ENCODE peak calls at places on chromosomes 3 and 15, in nine cellular contexts. U is A549, H is ovary, S is transverse colon, P is upper lobe of left lung, X is stomach, Q is SK-N-SH, F is esophagus muscularis mucosa, R is HepG2. J is an unnamed sample.

GRCh38 chr3:30642715-30643361 is 36.4 kb downstream of the TGFBR2 start:
- DNase-seq in U (no peak), H (no peak), S (no peak), P (no peak), X (no peak), Q (no peak), F (no peak), R (no peak), J (no peak)

GRCh38 chr3:168591587-168591986 is 495.9 kb upstream of the GOLIM4 start:
- DNase-seq in U (no peak), H (no peak), S (no peak), P (no peak), X (no peak), Q (no peak), F (no peak), R (no peak), J (no peak)

GRCh38 chr3:188090626-188091309 is 63.2 kb upstream of the LPP start:
- DNase-seq in U (no peak), H (no peak), S (no peak), P (no peak), X (no peak), Q (no peak), F (no peak), R (no peak), J (no peak)

GRCh38 chr3:46867550-46867898 is 4.3 kb upstream of the MYL3 start:
- DNase-seq in U (no peak), H (peak; percentile 90), S (peak; percentile 65), P (peak; percentile 84), X (peak; percentile 87), Q (no peak), F (no peak), R (no peak), J (peak; percentile 96)

GRCh38 chr15:70832176-70832575 is 21.8 kb downstream of the LARP6 start:
- DNase-seq in U (no peak), H (no peak), S (no peak), P (no peak), X (no peak), Q (no peak), F (no peak), R (no peak), J (no peak)

GRCh38 chr3:24475945-24476344 is 18.7 kb downstream of the THRB start:
- DNase-seq in U (no peak), H (no peak), S (no peak), P (no peak), X (no peak), Q (no peak), F (no peak), R (no peak), J (no peak)

GRCh38 chr3:155908086-155908485 is 37.6 kb downstream of the GMPS start:
- DNase-seq in U (no peak), H (no peak), S (no peak), P (no peak), X (no peak), Q (no peak), F (no peak), R (no peak), J (no peak)

GRCh38 chr3:125055913-125056705 is at the start of gene HEG1:
- DNase-seq in U (peak; percentile 71), H (peak; percentile 88), S (peak; percentile 85), P (peak; percentile 89), X (peak; percentile 81), Q (peak; percentile 90), F (peak; percentile 97), R (peak; percentile 55), J (peak; percentile 95)

GRCh38 chr3:63914312-63914711 is 2.1 kb upstream of the SCAANT1 start:
- DNase-seq in U (no peak), H (peak; percentile 52), S (peak; percentile 61), P (peak; percentile 56), X (peak; percentile 68), Q (no peak), F (no peak), R (no peak), J (peak; percentile 81)

GRCh38 chr3:133832802-133833144 is 27.2 kb downstream of the SRPRB start:
- DNase-seq in U (no peak), H (no peak), S (no peak), P (no peak), X (no peak), Q (no peak), F (peak; percentile 88), R (peak; percentile 54), J (no peak)

GRCh38 chr3:61730577-61731231 is 169.3 kb downstream of the PTPRG start:
- DNase-seq in U (no peak), H (no peak), S (no peak), P (no peak), X (no peak), Q (no peak), F (no peak), R (no peak), J (no peak)

GRCh38 chr3:82186017-82186416 is 424.6 kb upstream of the GBE1 start:
- DNase-seq in U (no peak), H (no peak), S (no peak), P (no peak), X (no peak), Q (no peak), F (no peak), R (no peak), J (no peak)

GRCh38 chr3:23668430-23668904 is 137.3 kb upstream of the UBE2E1 start:
- DNase-seq in U (peak; percentile 63), H (no peak), S (no peak), P (no peak), X (no peak), Q (no peak), F (no peak), R (no peak), J (no peak)

GRCh38 chr3:151787626-151788025 is 26.3 kb upstream of the AADAC start:
- DNase-seq in U (no peak), H (no peak), S (no peak), P (no peak), X (no peak), Q (no peak), F (no peak), R (no peak), J (no peak)

GRCh38 chr3:9074079-9074478 is 110.8 kb upstream of the RAD18 start:
- DNase-seq in U (no peak), H (no peak), S (no peak), P (no peak), X (no peak), Q (no peak), F (no peak), R (no peak), J (peak; percentile 17)

GRCh38 chr3:128281461-128282367 is 128.4 kb downstream of the EEFSEC start:
- DNase-seq in U (no peak), H (no peak), S (no peak), P (no peak), X (no peak), Q (no peak), F (peak; percentile 79), R (no peak), J (no peak)

GRCh38 chr3:172713316-172713715 is 2.4 kb upstream of the NCEH1 start:
- DNase-seq in U (no peak), H (no peak), S (no peak), P (no peak), X (no peak), Q (no peak), F (no peak), R (no peak), J (no peak)

GRCh38 chr15:40325188-40325587 is 1.7 kb downstream of the INAFM2 start:
- DNase-seq in U (no peak), H (no peak), S (no peak), P (no peak), X (no peak), Q (no peak), F (no peak), R (no peak), J (no peak)

GRCh38 chr15:51796777-51797474 is 32.5 kb upstream of the TMOD3 start:
- DNase-seq in U (peak; percentile 49), H (no peak), S (no peak), P (no peak), X (no peak), Q (no peak), F (no peak), R (peak; percentile 52), J (no peak)

GRCh38 chr15:81182746-81183402 is 13.8 kb upstream of the IL16 start:
- DNase-seq in U (no peak), H (no peak), S (no peak), P (peak; percentile 24), X (no peak), Q (no peak), F (no peak), R (no peak), J (peak; percentile 70)
- H3K4me3 ChIP-seq in U (no peak overlapping the region), H (peak overlapping the region; percentile 45), S (peak overlapping the region; percentile 13), P (peak overlapping the region; percentile 25), X (peak overlapping the region; percentile 47), Q (no peak overlapping the region), F (peak overlapping the region; percentile 47), R (no peak overlapping the region), J (peak overlapping the region; percentile 39)

DNA sequence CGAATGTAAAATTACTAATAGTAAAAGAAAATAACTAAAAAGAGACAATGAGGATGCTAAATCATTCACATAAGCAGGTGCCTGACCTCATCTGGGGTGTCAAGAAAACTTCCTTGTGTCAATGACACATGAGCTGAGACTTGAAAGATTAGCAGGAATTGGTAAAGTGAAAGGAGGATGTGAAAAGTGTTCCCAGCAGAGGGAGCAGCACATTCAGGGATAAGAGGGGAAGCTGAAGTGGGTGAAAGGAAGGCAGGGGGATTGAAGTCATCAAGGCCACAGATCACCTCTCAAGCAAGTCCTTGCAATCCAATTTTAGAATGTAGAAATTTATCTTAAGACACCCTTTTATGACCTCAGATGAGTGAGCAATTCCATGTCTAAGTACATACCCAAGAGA is 60.2 kb upstream of the ACP3 start:
- DNase-seq in U (no peak), H (peak; percentile 23), S (peak; percentile 16), P (peak; percentile 56), X (peak; percentile 40), Q (peak; percentile 20), F (no peak), R (peak; percentile 27), J (no peak)
- TF ChIP-seq EP300 in U (no peak), H (no peak), S (no peak), P (no peak), X (no peak), Q (no peak), F (no peak), R (no peak), J (no peak)

GRCh38 chr3:112302061-112302830 is 8.2 kb upstream of the SLC9C1 start:
- DNase-seq in U (no peak), H (no peak), S (no peak), P (no peak), X (no peak), Q (peak; percentile 30), F (no peak), R (no peak), J (no peak)
- H3K4me1 ChIP-seq in U (no peaks in the 10 kb centered on the region), H (no peaks in the 10 kb centered on the region), S (peaks cover 24% of the 10 kb centered on the region), P (peaks cover 13% of the 10 kb centered on the region), X (peaks cover 36% of the 10 kb centered on the region), Q (no peaks in the 10 kb centered on the region), F (peaks cover 27% of the 10 kb centered on the region), R (no peaks in the 10 kb centered on the region), J (peaks cover 15% of the 10 kb centered on the region)

DNA sequence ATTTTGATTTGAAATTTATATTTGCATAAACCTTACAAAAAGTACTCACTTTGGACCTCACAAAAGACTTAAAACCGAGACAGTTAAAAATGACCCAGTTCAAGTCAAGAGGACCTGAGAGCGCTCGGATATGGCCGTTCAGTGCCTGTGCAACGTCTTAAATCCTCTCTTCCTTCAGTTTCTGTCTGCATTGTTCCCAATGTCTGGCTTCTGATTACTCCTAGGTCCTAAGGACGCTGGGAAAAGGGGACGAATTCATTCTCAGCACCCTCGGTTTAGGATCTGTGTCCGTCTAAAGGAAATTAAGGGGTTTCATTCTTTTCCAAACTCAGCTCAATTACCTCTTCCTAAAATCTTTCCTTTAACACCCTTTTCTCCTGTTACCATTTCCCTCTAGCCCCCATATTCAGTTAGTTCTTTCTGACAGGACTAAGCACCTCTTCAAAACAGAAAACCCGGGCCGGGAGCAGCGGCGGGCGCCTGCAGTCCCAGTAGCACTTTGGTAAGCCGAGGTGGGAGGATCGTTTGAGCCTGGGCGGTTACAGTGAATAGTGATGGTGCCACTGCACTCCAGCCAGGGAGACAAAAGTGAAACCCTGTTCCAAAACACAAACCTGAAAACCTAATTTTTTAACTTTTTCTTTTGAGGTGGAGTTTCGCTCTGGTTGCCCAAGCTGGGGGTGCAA is 931 bp downstream of the DPPA4 start:
- DNase-seq in U (no peak), H (no peak), S (no peak), P (peak; percentile 21), X (no peak), Q (no peak), F (no peak), R (no peak), J (no peak)
- H3K4me3 ChIP-seq in U (no peak overlapping the region), H (no peak overlapping the region), S (peak overlapping the region; percentile 10), P (peak overlapping the region; percentile 7), X (peak overlapping the region; percentile 34), Q (no peak overlapping the region), F (peak overlapping the region; percentile 43), R (no peak overlapping the region), J (peak overlapping the region; percentile 34)